ENCODE peak calls at places on chromosomes 16 and 17, in five cellular contexts. One of them, this sample, is unnamed.

GRCh38 chr17:44976198-44976597 is 8.1 kb upstream of the C1QL1 start:
- DNase-seq in IMR-90: no peak
- DNase-seq in H1: no peak
- DNase-seq in neuronal stem cell: no peak
- DNase-seq in H9: no peak
- DNase-seq in this sample: no peak

GRCh38 chr16:70548936-70549335 is 25.3 kb downstream of the SF3B3 start:
- DNase-seq in H1: no peak
- DNase-seq in H9: no peak
- DNase-seq in IMR-90: peak; percentile 49
- DNase-seq in neuronal stem cell: no peak
- DNase-seq in this sample: no peak

GRCh38 chr16:2795714-2796143 is 2.5 kb upstream of the PRSS41 start:
- DNase-seq in H1: no peak
- DNase-seq in neuronal stem cell: no peak
- DNase-seq in IMR-90: no peak
- DNase-seq in H9: no peak
- DNase-seq in this sample: no peak

GRCh38 chr17:395974-396373 is 43.4 kb upstream of the RPH3AL start:
- DNase-seq in neuronal stem cell: no peak
- DNase-seq in H9: no peak
- DNase-seq in H1: no peak
- DNase-seq in IMR-90: no peak
- DNase-seq in this sample: no peak

GRCh38 chr16:23504076-23504452 is 6.2 kb downstream of the GGA2 start:
- DNase-seq in H1: no peak
- DNase-seq in IMR-90: peak; percentile 16
- DNase-seq in H9: no peak
- DNase-seq in neuronal stem cell: no peak
- DNase-seq in this sample: no peak

GRCh38 chr17:82273327-82274133 is at the start of gene CSNK1D:
- DNase-seq in H1: no peak
- DNase-seq in IMR-90: peak; percentile 74
- DNase-seq in H9: peak; percentile 95
- DNase-seq in neuronal stem cell: peak; percentile 93
- DNase-seq in this sample: peak; percentile 92

GRCh38 chr16:88023786-88024185 is 72.6 kb downstream of the BANP start:
- DNase-seq in IMR-90: no peak
- DNase-seq in H9: no peak
- DNase-seq in neuronal stem cell: no peak
- DNase-seq in H1: no peak
- DNase-seq in this sample: no peak

GRCh38 chr17:73715714-73716113 is 71.5 kb upstream of the SDK2 start:
- DNase-seq in neuronal stem cell: no peak
- DNase-seq in H1: no peak
- DNase-seq in H9: no peak
- DNase-seq in IMR-90: no peak
- DNase-seq in this sample: no peak

GRCh38 chr17:4375039-4375748 is 8.7 kb upstream of the UBE2G1 start:
- DNase-seq in H9: no peak
- DNase-seq in neuronal stem cell: no peak
- DNase-seq in IMR-90: no peak
- DNase-seq in H1: no peak
- DNase-seq in this sample: no peak

GRCh38 chr17:78130439-78131101 is at the start of gene TMC8:
- DNase-seq in neuronal stem cell: no peak
- DNase-seq in H1: no peak
- DNase-seq in IMR-90: no peak
- DNase-seq in H9: peak; percentile 67
- DNase-seq in this sample: peak; percentile 57

GRCh38 chr17:69147460-69147859 is 5.8 kb upstream of the ABCA6 start:
- DNase-seq in neuronal stem cell: no peak
- DNase-seq in H1: no peak
- DNase-seq in IMR-90: no peak
- DNase-seq in H9: no peak
- DNase-seq in this sample: no peak

GRCh38 chr17:69142473-69142802 is 743 bp upstream of the ABCA6 start:
- DNase-seq in IMR-90: peak; percentile 33
- DNase-seq in H1: no peak
- DNase-seq in H9: no peak
- DNase-seq in neuronal stem cell: no peak
- DNase-seq in this sample: no peak

GRCh38 chr17:69144621-69145255 is 3.0 kb upstream of the ABCA6 start:
- DNase-seq in IMR-90: no peak
- DNase-seq in neuronal stem cell: no peak
- DNase-seq in H9: no peak
- DNase-seq in H1: no peak
- DNase-seq in this sample: no peak

GRCh38 chr17:69143683-69144231 is 2.1 kb upstream of the ABCA6 start:
- DNase-seq in IMR-90: no peak
- DNase-seq in H9: no peak
- DNase-seq in H1: no peak
- DNase-seq in neuronal stem cell: no peak
- DNase-seq in this sample: no peak

GRCh38 chr17:69141802-69142472 is at the start of gene ABCA6:
- DNase-seq in H9: no peak
- DNase-seq in IMR-90: no peak
- DNase-seq in H1: no peak
- DNase-seq in neuronal stem cell: no peak
- DNase-seq in this sample: no peak
- H3K27ac ChIP-seq in H9: no peak within 1 kb of the TSS
- H3K27ac ChIP-seq in IMR-90: peak within 1 kb of the TSS; percentile 96
- H3K27ac ChIP-seq in H1: no peak within 1 kb of the TSS
- H3K27ac ChIP-seq in neuronal stem cell: no peak within 1 kb of the TSS
- H3K27ac ChIP-seq in this sample: no peak within 1 kb of the TSS

DNA sequence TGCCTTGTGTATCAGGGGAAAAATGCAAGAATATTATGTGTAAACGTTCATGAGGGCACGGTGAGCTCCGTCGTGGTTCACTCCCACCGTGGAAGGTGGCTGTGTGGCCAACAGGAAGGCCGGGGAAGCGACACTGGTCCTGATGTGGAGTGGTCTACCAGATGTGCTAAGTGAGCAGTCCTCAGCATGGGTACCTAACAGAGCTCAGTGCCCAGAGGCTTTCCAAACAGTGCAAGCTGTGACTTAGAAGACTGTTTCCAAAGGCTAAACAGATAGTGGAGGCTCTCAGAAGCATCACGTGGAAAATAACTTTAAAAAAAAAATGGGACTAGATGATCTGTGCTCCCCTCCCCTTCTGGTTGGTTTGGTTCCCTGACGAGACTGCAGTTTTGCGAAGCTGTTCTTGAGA is 199.3 kb upstream of the CHMP6 start:
- DNase-seq in IMR-90: peak; percentile 56
- DNase-seq in H1: no peak
- DNase-seq in H9: peak; percentile 21
- DNase-seq in neuronal stem cell: no peak
- DNase-seq in this sample: no peak
- H2BK5ac ChIP-seq in IMR-90: peak overlapping the region; percentile 100
- H2BK5ac ChIP-seq in H1: no peak overlapping the region
- H2BK5ac ChIP-seq in H9: no peak overlapping the region
- H2BK5ac ChIP-seq in neuronal stem cell: no peak overlapping the region
- H2BK5ac ChIP-seq in this sample: no peak overlapping the region

GRCh38 chr17:49549691-49550678 is 25.7 kb upstream of the NXPH3 start:
- DNase-seq in H9: no peak
- DNase-seq in H1: no peak
- DNase-seq in IMR-90: no peak
- DNase-seq in neuronal stem cell: no peak
- DNase-seq in this sample: no peak

GRCh38 chr17:49553676-49554335 is 21.9 kb upstream of the NXPH3 start:
- DNase-seq in H1: no peak
- DNase-seq in neuronal stem cell: no peak
- DNase-seq in H9: no peak
- DNase-seq in IMR-90: no peak
- DNase-seq in this sample: no peak

GRCh38 chr17:49552070-49552751 is 23.5 kb upstream of the NXPH3 start:
- DNase-seq in IMR-90: peak; percentile 28
- DNase-seq in neuronal stem cell: no peak
- DNase-seq in H1: no peak
- DNase-seq in H9: no peak
- DNase-seq in this sample: no peak

GRCh38 chr17:49549311-49549605 is 26.4 kb upstream of the NXPH3 start:
- DNase-seq in IMR-90: no peak
- DNase-seq in H9: no peak
- DNase-seq in neuronal stem cell: no peak
- DNase-seq in H1: no peak
- DNase-seq in this sample: no peak

GRCh38 chr17:49551221-49552069 is 24.2 kb upstream of the NXPH3 start:
- DNase-seq in H1: no peak
- DNase-seq in IMR-90: no peak
- DNase-seq in neuronal stem cell: no peak
- DNase-seq in H9: no peak
- DNase-seq in this sample: no peak
- H4K8ac ChIP-seq in H1: peak overlapping the region; percentile 43
- H4K8ac ChIP-seq in IMR-90: no peak overlapping the region
- H4K8ac ChIP-seq in neuronal stem cell: no peak overlapping the region
- H4K8ac ChIP-seq in H9: no peak overlapping the region
- H4K8ac ChIP-seq in this sample: no peak overlapping the region

GRCh38 chr16:83732536-83732935 is 75.2 kb upstream of the HSBP1 start:
- DNase-seq in IMR-90: no peak
- DNase-seq in H1: no peak
- DNase-seq in neuronal stem cell: no peak
- DNase-seq in H9: no peak
- DNase-seq in this sample: no peak
- H3K27ac ChIP-seq in IMR-90: no peak overlapping the region
- H3K27ac ChIP-seq in H1: no peak overlapping the region
- H3K27ac ChIP-seq in neuronal stem cell: no peak overlapping the region
- H3K27ac ChIP-seq in H9: no peak overlapping the region
- H3K27ac ChIP-seq in this sample: no peak overlapping the region

GRCh38 chr17:72591500-72592241 is 470.9 kb downstream of the SOX9 start:
- DNase-seq in IMR-90: no peak
- DNase-seq in H1: no peak
- DNase-seq in neuronal stem cell: peak; percentile 45
- DNase-seq in H9: peak; percentile 63
- DNase-seq in this sample: peak; percentile 14
- H2BK5ac ChIP-seq in IMR-90: peak overlapping the region; percentile 47
- H2BK5ac ChIP-seq in H1: no peak overlapping the region
- H2BK5ac ChIP-seq in neuronal stem cell: peak overlapping the region; percentile 32
- H2BK5ac ChIP-seq in H9: no peak overlapping the region
- H2BK5ac ChIP-seq in this sample: no peak overlapping the region

DNA sequence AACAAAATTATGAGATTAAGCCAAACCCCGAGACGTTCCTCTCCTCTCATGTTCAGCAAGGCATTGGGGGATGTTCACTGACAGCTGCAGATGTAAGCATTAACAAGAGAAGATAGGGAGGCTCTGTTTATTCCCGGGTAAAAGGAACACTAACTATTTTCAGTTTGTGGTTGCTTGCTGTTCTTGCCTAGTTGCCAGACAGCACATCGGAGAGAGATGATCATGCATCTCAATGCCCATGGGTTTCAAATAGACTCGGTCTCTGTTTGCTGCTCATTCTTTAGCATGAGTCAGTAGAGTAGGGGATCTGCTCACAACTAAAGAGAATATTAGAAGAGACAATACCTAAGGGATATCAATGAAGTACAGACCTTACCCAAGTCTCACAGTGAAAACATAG is 78.3 kb downstream of the TMEM100 start:
- DNase-seq in H9: no peak
- DNase-seq in IMR-90: no peak
- DNase-seq in neuronal stem cell: no peak
- DNase-seq in H1: no peak
- DNase-seq in this sample: no peak
- H4K8ac ChIP-seq in H9: no peak overlapping the region
- H4K8ac ChIP-seq in IMR-90: no peak overlapping the region
- H4K8ac ChIP-seq in neuronal stem cell: no peak overlapping the region
- H4K8ac ChIP-seq in H1: no peak overlapping the region
- H4K8ac ChIP-seq in this sample: no peak overlapping the region

This sample was measured in mesendoderm.